ENCODE peak calls at places on chromosomes 3 and 15, in eight cellular contexts. N is Panc1, Q is small intestine, I is GM23248, L is heart left ventricle, Y is neuronal stem cell, G is ovary, C is uterus. T is an unnamed sample. For H3K4me1, the result is how much of the 10 kb centered on the place peaks cover.

GRCh38 chr3:133880287-133880686 is 15.4 kb downstream of the RAB6B start:
- DNase-seq in N (no peak), Q (no peak), I (no peak), L (no peak), Y (no peak), G (no peak), C (no peak), T (no peak)

GRCh38 chr3:39000008-39000450 is 51.7 kb downstream of the SCN11A start:
- DNase-seq in N (no peak), Q (peak), I (peak), L (no peak), Y (peak), G (no peak), C (no peak), T (no peak)

GRCh38 chr3:51445544-51446280 is 54.1 kb downstream of the DCAF1 start:
- DNase-seq in N (no peak), Q (no peak), I (no peak), L (no peak), Y (no peak), G (no peak), C (no peak), T (no peak)

GRCh38 chr3:43674345-43675085 is 16.2 kb upstream of the ABHD5 start:
- DNase-seq in N (no peak), Q (no peak), I (no peak), L (no peak), Y (no peak), G (no peak), C (no peak), T (no peak)

GRCh38 chr15:86608461-86608860 is 528.8 kb downstream of the AGBL1 start:
- DNase-seq in N (no peak), Q (no peak), I (no peak), L (peak), Y (no peak), G (no peak), C (no peak), T (no peak)

GRCh38 chr3:26827169-26827568 is 204.6 kb downstream of the LRRC3B start:
- DNase-seq in N (no peak), Q (no peak), I (no peak), L (no peak), Y (no peak), G (no peak), C (no peak), T (no peak)

GRCh38 chr3:31092748-31093607 is 198.5 kb upstream of the GADL1 start:
- DNase-seq in N (no peak), Q (no peak), I (peak), L (no peak), Y (no peak), G (no peak), C (no peak), T (no peak)

GRCh38 chr15:96264801-96265515 is 65.5 kb upstream of the NR2F2 start:
- DNase-seq in N (no peak), Q (peak), I (peak), L (no peak), Y (peak), G (no peak), C (no peak), T (no peak)

GRCh38 chr3:124814620-124815421 is 72.3 kb downstream of the ITGB5 start:
- DNase-seq in N (no peak), Q (peak), I (no peak), L (no peak), Y (no peak), G (no peak), C (no peak), T (no peak)

GRCh38 chr15:87207945-87208580 is 1048.5 kb downstream of the NTRK3 start:
- DNase-seq in N (no peak), Q (no peak), I (peak), L (no peak), Y (no peak), G (no peak), C (no peak), T (no peak)

GRCh38 chr3:127408022-127408683 is 120.3 kb upstream of the PRR20G start:
- DNase-seq in N (no peak), Q (no peak), I (no peak), L (no peak), Y (no peak), G (peak), C (no peak), T (no peak)

GRCh38 chr15:83320404-83320803 is 35.9 kb upstream of the BNC1 start:
- DNase-seq in N (no peak), Q (no peak), I (peak), L (no peak), Y (no peak), G (no peak), C (no peak), T (no peak)

GRCh38 chr3:53261712-53262111 is 5.9 kb upstream of the TKT start:
- DNase-seq in N (no peak), Q (no peak), I (no peak), L (no peak), Y (no peak), G (no peak), C (no peak), T (no peak)

GRCh38 chr15:31262143-31262530 is 64.5 kb upstream of the KLF13 start:
- DNase-seq in N (no peak), Q (no peak), I (no peak), L (no peak), Y (no peak), G (peak), C (peak), T (no peak)

GRCh38 chr3:63582943-63583500 is 69.5 kb upstream of the SNTN start:
- DNase-seq in N (no peak), Q (no peak), I (peak), L (no peak), Y (no peak), G (no peak), C (no peak), T (no peak)

GRCh38 chr3:186526256-186526606 is 17.9 kb downstream of the CRYGS start:
- DNase-seq in N (no peak), Q (no peak), I (no peak), L (no peak), Y (no peak), G (no peak), C (no peak), T (no peak)

GRCh38 chr3:140023616-140024530 is 88.9 kb downstream of the CLSTN2 start:
- DNase-seq in N (no peak), Q (no peak), I (peak), L (peak), Y (no peak), G (peak), C (no peak), T (no peak)

GRCh38 chr3:129892857-129893615 is 475 bp downstream of the TMCC1 start:
- DNase-seq in N (no peak), Q (peak), I (no peak), L (peak), Y (peak), G (no peak), C (peak), T (peak)

GRCh38 chr3:132231633-132232032 is 85.6 kb upstream of the ACP3 start:
- DNase-seq in N (no peak), Q (no peak), I (peak), L (no peak), Y (no peak), G (no peak), C (no peak), T (no peak)

GRCh38 chr15:32818758-32819405 is 101.1 kb downstream of the GREM1 start:
- DNase-seq in N (no peak), Q (no peak), I (peak), L (no peak), Y (no peak), G (no peak), C (peak), T (no peak)

GRCh38 chr3:159045279-159045678 is 243.4 kb downstream of the MFSD1 start:
- DNase-seq in N (no peak), Q (no peak), I (no peak), L (no peak), Y (no peak), G (no peak), C (no peak), T (no peak)

GRCh38 chr3:127817331-127817821 is 4.9 kb downstream of the MGLL start:
- DNase-seq in N (peak), Q (peak), I (peak), L (peak), Y (no peak), G (no peak), C (no peak), T (no peak)

GRCh38 chr3:9602620-9603019 is 46.7 kb upstream of the MTMR14 start:
- DNase-seq in N (no peak), Q (no peak), I (no peak), L (peak), Y (no peak), G (no peak), C (no peak), T (no peak)

GRCh38 chr3:9600597-9600996 is 47.0 kb upstream of the LHFPL4 start:
- DNase-seq in N (no peak), Q (peak), I (peak), L (peak), Y (no peak), G (peak), C (no peak), T (no peak)

GRCh38 chr3:9606108-9606507 is 43.2 kb upstream of the MTMR14 start:
- DNase-seq in N (no peak), Q (no peak), I (no peak), L (no peak), Y (no peak), G (no peak), C (no peak), T (no peak)
- H3K27ac ChIP-seq in N (no peak), Q (no peak), I (no peak), L (no peak), Y (no peak), G (no peak), C (no peak), T (no peak)

GRCh38 chr15:90932660-90932991 is 277 bp upstream of the HDDC3 start:
- DNase-seq in N (no peak), Q (no peak), I (no peak), L (no peak), Y (no peak), G (no peak), C (no peak), T (no peak)
- H3K4me3 ChIP-seq in N (peak), Q (no peak), I (peak), L (no peak), Y (peak), G (peak), C (peak), T (peak)

DNA sequence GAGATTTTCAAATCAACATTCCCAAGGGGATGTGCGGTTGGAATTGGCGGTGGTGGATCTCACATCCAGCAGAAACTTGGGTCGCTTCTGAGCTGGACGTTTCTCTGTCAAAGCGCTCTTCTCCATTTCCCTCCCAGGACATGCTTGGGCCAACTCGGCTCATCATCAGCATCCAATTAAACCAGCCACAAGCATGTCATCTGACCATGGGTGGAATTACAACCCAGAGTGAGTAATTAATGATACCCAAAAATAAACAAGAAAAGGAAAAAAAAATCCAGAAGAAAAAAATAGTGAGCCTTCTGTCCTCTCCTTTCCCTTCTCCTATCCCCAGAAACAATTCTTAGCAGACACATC is 111.2 kb downstream of the XXYLT1 start:
- DNase-seq in N (no peak), Q (no peak), I (peak), L (no peak), Y (no peak), G (no peak), C (no peak), T (no peak)
- H3K4me1 ChIP-seq in N (under half), Q (under half), I (under half), L (under half), Y (under half), G (under half), C (under half), T (under half)

DNA sequence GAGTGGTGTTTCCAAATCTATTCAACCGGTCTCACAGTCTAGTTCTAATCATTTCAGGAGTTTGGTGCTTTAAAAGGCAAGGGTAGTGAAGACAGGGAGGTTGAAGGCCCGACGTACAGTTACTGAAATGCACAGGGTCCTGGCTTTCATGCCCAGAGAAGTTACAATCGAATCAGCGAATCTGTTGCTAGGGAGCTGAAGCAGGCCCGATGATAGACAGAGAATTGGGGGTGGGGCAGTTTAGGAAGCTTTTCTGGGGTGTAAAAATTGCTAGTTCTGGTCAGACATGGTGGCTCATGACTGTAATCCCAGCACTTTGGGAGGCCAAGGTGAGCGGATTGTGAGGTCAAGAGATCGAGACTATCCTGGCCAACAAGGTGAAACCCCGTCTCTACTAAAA is 63.1 kb upstream of the ATP13A3 start:
- DNase-seq in N (no peak), Q (no peak), I (no peak), L (no peak), Y (no peak), G (no peak), C (no peak), T (no peak)
- H3K27ac ChIP-seq in N (no peak), Q (no peak), I (no peak), L (no peak), Y (no peak), G (no peak), C (no peak), T (peak)